ENCODE peak calls at places on chromosome 9, in ten cellular contexts. B is A549; U is GM23248; L is CD8-positive, alpha-beta T cell; P is breast epithelium; K is mesendoderm; I is uterus; F is spleen; O is left ventricle myocardium inferior; Y is IMR-90. X is an unnamed sample.

GRCh38 chr9:83572524-83572923 is 34.3 kb upstream of the FRMD3 start:
- DNase-seq in B (no peak), U (no peak), L (no peak), P (no peak), K (no peak), I (no peak), F (no peak), O (no peak), Y (no peak), X (no peak)

GRCh38 chr9:69421908-69422801 is 97.1 kb downstream of the ENTREP1 start:
- DNase-seq in B (peak; percentile 60), U (peak; percentile 77), L (no peak), P (no peak), K (peak; percentile 87), I (peak; percentile 47), F (no peak), O (no peak), Y (peak; percentile 59), X (peak; percentile 26)

GRCh38 chr9:113657765-113658564 is 194.4 kb downstream of the RGS3 start:
- DNase-seq in B (peak; percentile 87), U (peak; percentile 85), L (peak; percentile 74), P (peak; percentile 70), K (peak; percentile 92), I (peak; percentile 88), F (peak; percentile 92), O (peak; percentile 85), Y (peak; percentile 83), X (peak; percentile 47)

GRCh38 chr9:115015018-115015635 is 84.7 kb upstream of the TNFSF8 start:
- DNase-seq in B (peak; percentile 78), U (peak; percentile 85), L (no peak), P (no peak), K (peak; percentile 70), I (no peak), F (no peak), O (no peak), Y (peak; percentile 64), X (no peak)

GRCh38 chr9:134617836-134618162 is 23.8 kb upstream of the COL5A1 start:
- DNase-seq in B (no peak), U (no peak), L (no peak), P (no peak), K (no peak), I (peak; percentile 5), F (no peak), O (no peak), Y (no peak), X (no peak)

GRCh38 chr9:86766912-86767311 is 180.4 kb downstream of the GAS1 start:
- DNase-seq in B (no peak), U (peak; percentile 96), L (no peak), P (peak; percentile 93), K (peak; percentile 59), I (peak; percentile 29), F (no peak), O (no peak), Y (peak; percentile 89), X (no peak)

GRCh38 chr9:7976167-7976755 is 176.7 kb upstream of the DMAC1 start:
- DNase-seq in B (no peak), U (no peak), L (peak; percentile 69), P (no peak), K (no peak), I (no peak), F (no peak), O (no peak), Y (no peak), X (peak; percentile 56)

GRCh38 chr9:78054180-78054579 is 22.6 kb upstream of the GNAQ start:
- DNase-seq in B (no peak), U (no peak), L (peak; percentile 41), P (no peak), K (no peak), I (no peak), F (no peak), O (no peak), Y (no peak), X (peak; percentile 11)

GRCh38 chr9:23740531-23740930 is 85.5 kb downstream of the ELAVL2 start:
- DNase-seq in B (no peak), U (no peak), L (no peak), P (no peak), K (no peak), I (no peak), F (no peak), O (no peak), Y (no peak), X (no peak)

GRCh38 chr9:123669355-123669754 is 260.6 kb downstream of the DENND1A start:
- DNase-seq in B (no peak), U (no peak), L (no peak), P (no peak), K (no peak), I (no peak), F (no peak), O (no peak), Y (no peak), X (no peak)

GRCh38 chr9:89872426-89872912 is 267.7 kb downstream of the GADD45G start:
- DNase-seq in B (no peak), U (no peak), L (no peak), P (no peak), K (no peak), I (peak; percentile 10), F (peak; percentile 27), O (no peak), Y (no peak), X (no peak)

GRCh38 chr9:38619556-38620447 is 594 bp downstream of the ANKRD18A start:
- DNase-seq in B (no peak), U (peak; percentile 1), L (no peak), P (no peak), K (peak; percentile 45), I (no peak), F (peak; percentile 80), O (no peak), Y (no peak), X (no peak)

DNA sequence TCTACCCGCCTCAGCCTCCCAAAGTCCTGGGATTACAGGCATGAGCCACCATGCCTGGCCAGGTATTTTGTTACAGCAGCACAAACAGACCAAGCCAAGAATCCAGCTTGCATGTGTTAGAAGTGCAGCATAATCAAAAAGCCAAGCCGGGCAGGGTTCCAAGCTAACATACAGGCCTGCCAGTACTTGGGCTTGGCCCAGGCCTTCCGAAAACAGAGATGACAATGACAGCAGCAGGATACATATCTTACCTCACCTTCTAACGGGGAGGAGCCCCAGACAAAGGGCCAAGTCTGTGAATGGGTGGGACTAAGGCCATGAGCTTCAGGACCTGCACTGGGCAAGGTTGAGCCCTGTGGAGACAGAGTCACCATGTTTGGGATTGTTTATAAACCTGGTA is 91.3 kb upstream of the ZNF462 start:
- DNase-seq in B (no peak), U (no peak), L (no peak), P (peak; percentile 21), K (peak; percentile 26), I (peak; percentile 15), F (no peak), O (peak; percentile 26), Y (no peak), X (no peak)
- H3K4me1 ChIP-seq in B (no peaks in the 10 kb centered on the region), U (no peaks in the 10 kb centered on the region), L (no peaks in the 10 kb centered on the region), P (no peaks in the 10 kb centered on the region), K (no peaks in the 10 kb centered on the region), I (peaks cover 5% of the 10 kb centered on the region), F (no peaks in the 10 kb centered on the region), O (peaks cover 10% of the 10 kb centered on the region), Y (no peaks in the 10 kb centered on the region), X (no peaks in the 10 kb centered on the region)

DNA sequence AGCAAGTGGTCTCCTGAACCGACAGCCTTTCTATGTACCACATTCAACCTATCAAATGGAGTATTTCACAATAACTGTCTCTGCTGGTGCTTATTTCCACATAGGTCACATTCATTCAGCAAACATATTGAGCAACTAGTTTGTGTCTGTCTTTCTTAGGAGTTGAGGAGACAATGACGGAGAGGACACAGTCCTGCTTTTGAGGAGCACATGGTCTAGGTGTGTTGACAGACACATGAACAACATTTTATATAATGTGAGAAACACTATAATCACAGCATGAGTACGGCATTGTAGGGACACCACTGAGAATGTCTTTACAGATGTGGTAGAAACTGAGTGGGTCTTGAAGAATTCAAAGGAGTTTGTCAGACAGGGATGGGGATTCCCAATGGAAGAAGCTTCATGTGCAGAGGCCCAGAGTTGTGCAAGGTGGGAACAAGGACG is 28.5 kb downstream of the NFIL3 start:
- DNase-seq in B (peak; percentile 50), U (peak; percentile 71), L (no peak), P (no peak), K (no peak), I (no peak), F (no peak), O (no peak), Y (peak; percentile 53), X (no peak)
- H3K27ac ChIP-seq in B (peak overlapping the region; percentile 60), U (peak overlapping the region; percentile 50), L (no peak overlapping the region), P (no peak overlapping the region), K (no peak overlapping the region), I (no peak overlapping the region), F (no peak overlapping the region), O (no peak overlapping the region), Y (peak overlapping the region; percentile 84), X (no peak overlapping the region)

GRCh38 chr9:127943011-127943662 is 5.5 kb upstream of the DPM2 start:
- DNase-seq in B (no peak), U (no peak), L (no peak), P (no peak), K (no peak), I (no peak), F (no peak), O (no peak), Y (no peak), X (no peak)

GRCh38 chr9:127943746-127944145 is 6.1 kb upstream of the DPM2 start:
- DNase-seq in B (peak; percentile 79), U (peak; percentile 89), L (peak; percentile 80), P (peak; percentile 68), K (peak; percentile 90), I (peak; percentile 90), F (peak; percentile 93), O (peak; percentile 86), Y (peak; percentile 73), X (peak; percentile 39)

GRCh38 chr9:127940598-127940997 is 2.9 kb upstream of the DPM2 start:
- DNase-seq in B (no peak), U (no peak), L (no peak), P (no peak), K (no peak), I (no peak), F (no peak), O (no peak), Y (no peak), X (no peak)

GRCh38 chr9:127941062-127941925 is 3.6 kb upstream of the DPM2 start:
- DNase-seq in B (no peak), U (no peak), L (no peak), P (no peak), K (no peak), I (no peak), F (no peak), O (no peak), Y (no peak), X (no peak)

GRCh38 chr9:127942152-127943010 is 4.7 kb upstream of the DPM2 start:
- DNase-seq in B (peak; percentile 63), U (peak; percentile 86), L (no peak), P (no peak), K (peak; percentile 77), I (peak; percentile 72), F (peak; percentile 92), O (peak; percentile 71), Y (peak; percentile 54), X (no peak)
- H3K4me3 ChIP-seq in B (no peak overlapping the region), U (no peak overlapping the region), L (no peak overlapping the region), P (no peak overlapping the region), K (no peak overlapping the region), I (no peak overlapping the region), F (no peak overlapping the region), O (no peak overlapping the region), Y (no peak overlapping the region), X (no peak overlapping the region)

DNA sequence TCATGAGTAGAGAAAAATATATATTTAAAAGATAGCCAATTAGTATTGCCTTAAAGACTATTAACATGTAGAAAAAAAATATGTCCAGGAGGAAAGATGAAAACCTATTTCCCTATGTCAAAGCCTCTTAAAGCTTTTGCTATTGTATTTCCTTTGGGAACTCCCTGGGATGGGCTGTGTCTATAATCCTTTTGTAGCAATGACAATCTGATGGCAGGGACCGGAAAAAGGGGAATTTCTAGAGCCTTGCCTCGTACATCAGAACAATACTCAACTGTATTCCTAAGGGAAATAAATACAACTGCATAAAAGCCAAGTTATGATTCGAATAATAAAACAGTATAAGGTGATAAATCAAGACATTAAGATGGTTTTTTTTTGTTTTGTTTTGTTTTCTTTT is 257.3 kb downstream of the MLLT3 start:
- DNase-seq in B (no peak), U (no peak), L (no peak), P (no peak), K (no peak), I (no peak), F (no peak), O (no peak), Y (no peak), X (no peak)
- H3K4me1 ChIP-seq in B (no peaks in the 10 kb centered on the region), U (no peaks in the 10 kb centered on the region), L (peaks cover 13% of the 10 kb centered on the region), P (no peaks in the 10 kb centered on the region), K (no peaks in the 10 kb centered on the region), I (no peaks in the 10 kb centered on the region), F (no peaks in the 10 kb centered on the region), O (peaks cover 6% of the 10 kb centered on the region), Y (peaks cover 2% of the 10 kb centered on the region), X (no peaks in the 10 kb centered on the region)

X was measured in effector memory CD4-positive, alpha-beta T cell.